ENCODE peak calls at places on chromosomes 13 and 19, in seven cellular contexts. One of them, this sample, is unnamed. For H3K27me3, the result is how much of the 10 kb centered on the place peaks cover.

GRCh38 chr13:35512271-35512920 is 35.9 kb upstream of the MAB21L1 start:
- DNase-seq in mesendoderm: peak
- DNase-seq in effector memory CD4-positive, alpha-beta T cell: no peak
- DNase-seq in thoracic aorta: no peak
- DNase-seq in K562: no peak
- DNase-seq in astrocyte: peak
- DNase-seq in breast epithelium: no peak
- DNase-seq in this sample: no peak

GRCh38 chr19:38204096-38204495 is 19.9 kb downstream of the DPF1 start:
- DNase-seq in astrocyte: no peak
- DNase-seq in breast epithelium: no peak
- DNase-seq in effector memory CD4-positive, alpha-beta T cell: no peak
- DNase-seq in K562: peak
- DNase-seq in thoracic aorta: no peak
- DNase-seq in mesendoderm: no peak
- DNase-seq in this sample: no peak

GRCh38 chr13:43285891-43286602 is 262.7 kb downstream of the DNAJC15 start:
- DNase-seq in K562: no peak
- DNase-seq in breast epithelium: no peak
- DNase-seq in mesendoderm: no peak
- DNase-seq in thoracic aorta: no peak
- DNase-seq in astrocyte: peak
- DNase-seq in effector memory CD4-positive, alpha-beta T cell: no peak
- DNase-seq in this sample: no peak

GRCh38 chr19:13262450-13262849 is 112.2 kb downstream of the IER2 start:
- DNase-seq in astrocyte: peak
- DNase-seq in breast epithelium: no peak
- DNase-seq in mesendoderm: peak
- DNase-seq in thoracic aorta: no peak
- DNase-seq in K562: peak
- DNase-seq in effector memory CD4-positive, alpha-beta T cell: no peak
- DNase-seq in this sample: no peak

GRCh38 chr13:27035892-27036235 is 135.7 kb downstream of the USP12 start:
- DNase-seq in thoracic aorta: no peak
- DNase-seq in astrocyte: peak
- DNase-seq in effector memory CD4-positive, alpha-beta T cell: no peak
- DNase-seq in breast epithelium: no peak
- DNase-seq in K562: no peak
- DNase-seq in mesendoderm: no peak
- DNase-seq in this sample: no peak

GRCh38 chr13:113954046-113954841 is 19.6 kb downstream of the C13orf46 start:
- DNase-seq in mesendoderm: no peak
- DNase-seq in thoracic aorta: no peak
- DNase-seq in K562: no peak
- DNase-seq in effector memory CD4-positive, alpha-beta T cell: no peak
- DNase-seq in breast epithelium: no peak
- DNase-seq in astrocyte: no peak
- DNase-seq in this sample: no peak

GRCh38 chr19:5245631-5246553 is 94.7 kb downstream of the PTPRS start:
- DNase-seq in breast epithelium: no peak
- DNase-seq in astrocyte: no peak
- DNase-seq in thoracic aorta: no peak
- DNase-seq in mesendoderm: no peak
- DNase-seq in effector memory CD4-positive, alpha-beta T cell: no peak
- DNase-seq in K562: no peak
- DNase-seq in this sample: no peak

GRCh38 chr19:39078436-39079200 is 5.5 kb upstream of the ACP7 start:
- DNase-seq in mesendoderm: no peak
- DNase-seq in thoracic aorta: no peak
- DNase-seq in astrocyte: peak
- DNase-seq in effector memory CD4-positive, alpha-beta T cell: no peak
- DNase-seq in K562: no peak
- DNase-seq in breast epithelium: no peak
- DNase-seq in this sample: no peak

GRCh38 chr13:110415669-110416068 is 108.6 kb downstream of the COL4A2 start:
- DNase-seq in effector memory CD4-positive, alpha-beta T cell: no peak
- DNase-seq in K562: no peak
- DNase-seq in breast epithelium: no peak
- DNase-seq in mesendoderm: peak
- DNase-seq in astrocyte: no peak
- DNase-seq in thoracic aorta: no peak
- DNase-seq in this sample: no peak

GRCh38 chr19:16035601-16036297 is 40.5 kb upstream of the TPM4 start:
- DNase-seq in astrocyte: no peak
- DNase-seq in effector memory CD4-positive, alpha-beta T cell: no peak
- DNase-seq in K562: no peak
- DNase-seq in breast epithelium: peak
- DNase-seq in thoracic aorta: no peak
- DNase-seq in mesendoderm: no peak
- DNase-seq in this sample: no peak

DNA sequence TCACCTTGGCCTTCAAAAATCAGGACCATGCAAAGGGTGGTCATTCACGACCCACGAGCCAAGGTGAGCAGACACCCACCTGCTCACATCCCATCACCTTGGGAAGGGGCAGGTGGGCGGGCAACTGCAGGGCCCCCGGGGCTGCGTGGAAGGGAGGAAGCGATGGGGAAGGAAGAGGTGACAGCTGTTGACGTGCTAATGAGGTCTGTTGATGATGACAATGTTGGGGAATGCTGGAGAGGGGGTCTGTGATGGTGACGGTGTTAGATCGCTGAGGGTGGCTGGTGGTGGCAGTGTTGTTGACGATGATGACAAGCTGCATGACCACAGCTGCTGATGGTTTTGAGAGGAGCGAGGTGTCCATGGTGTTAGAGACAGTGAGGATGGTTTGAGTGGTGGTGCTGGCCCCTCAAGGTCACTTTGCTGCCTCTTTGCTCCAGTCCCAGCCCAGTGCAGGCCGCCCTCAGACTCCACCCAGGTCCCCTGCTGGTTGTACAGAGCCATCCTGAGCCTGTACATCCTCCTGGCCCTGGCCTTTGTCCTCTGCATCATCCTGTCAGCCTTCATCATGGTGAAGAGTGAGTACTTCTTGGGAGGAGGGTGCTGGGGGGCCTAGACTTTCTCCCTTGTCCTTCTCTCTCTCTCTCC is 898 bp downstream of the MCEMP1 start:
- DNase-seq in astrocyte: no peak
- DNase-seq in mesendoderm: peak
- DNase-seq in effector memory CD4-positive, alpha-beta T cell: no peak
- DNase-seq in K562: no peak
- DNase-seq in breast epithelium: no peak
- DNase-seq in thoracic aorta: no peak
- DNase-seq in this sample: no peak
- H3K27me3 ChIP-seq in astrocyte: under half
- H3K27me3 ChIP-seq in mesendoderm: under half
- H3K27me3 ChIP-seq in effector memory CD4-positive, alpha-beta T cell: under half
- H3K27me3 ChIP-seq in K562: under half
- H3K27me3 ChIP-seq in breast epithelium: under half
- H3K27me3 ChIP-seq in thoracic aorta: under half
- H3K27me3 ChIP-seq in this sample: under half

GRCh38 chr13:53921473-53921872 is 892.9 kb downstream of the OLFM4 start:
- DNase-seq in thoracic aorta: no peak
- DNase-seq in breast epithelium: no peak
- DNase-seq in mesendoderm: no peak
- DNase-seq in astrocyte: no peak
- DNase-seq in K562: no peak
- DNase-seq in effector memory CD4-positive, alpha-beta T cell: no peak
- DNase-seq in this sample: no peak

GRCh38 chr13:53920916-53921315 is 892.3 kb downstream of the OLFM4 start:
- DNase-seq in K562: no peak
- DNase-seq in effector memory CD4-positive, alpha-beta T cell: no peak
- DNase-seq in breast epithelium: no peak
- DNase-seq in thoracic aorta: no peak
- DNase-seq in mesendoderm: no peak
- DNase-seq in astrocyte: no peak
- DNase-seq in this sample: no peak
- H3K27me3 ChIP-seq in K562: under half
- H3K27me3 ChIP-seq in effector memory CD4-positive, alpha-beta T cell: under half
- H3K27me3 ChIP-seq in breast epithelium: under half
- H3K27me3 ChIP-seq in thoracic aorta: under half
- H3K27me3 ChIP-seq in mesendoderm: under half
- H3K27me3 ChIP-seq in astrocyte: under half
- H3K27me3 ChIP-seq in this sample: under half

GRCh38 chr19:1063030-1063908 is 3.7 kb upstream of the ARHGAP45 start:
- DNase-seq in effector memory CD4-positive, alpha-beta T cell: peak
- DNase-seq in thoracic aorta: no peak
- DNase-seq in K562: peak
- DNase-seq in mesendoderm: peak
- DNase-seq in astrocyte: no peak
- DNase-seq in breast epithelium: no peak
- DNase-seq in this sample: no peak

GRCh38 chr19:1065606-1066109 is 1.3 kb upstream of the ARHGAP45 start:
- DNase-seq in K562: no peak
- DNase-seq in mesendoderm: peak
- DNase-seq in astrocyte: no peak
- DNase-seq in thoracic aorta: no peak
- DNase-seq in effector memory CD4-positive, alpha-beta T cell: no peak
- DNase-seq in breast epithelium: no peak
- DNase-seq in this sample: peak

GRCh38 chr19:1062387-1063029 is 4.5 kb upstream of the ARHGAP45 start:
- DNase-seq in effector memory CD4-positive, alpha-beta T cell: no peak
- DNase-seq in breast epithelium: no peak
- DNase-seq in mesendoderm: no peak
- DNase-seq in K562: peak
- DNase-seq in thoracic aorta: no peak
- DNase-seq in astrocyte: no peak
- DNase-seq in this sample: no peak

GRCh38 chr19:1064661-1065605 is 2.0 kb upstream of the ARHGAP45 start:
- DNase-seq in K562: no peak
- DNase-seq in astrocyte: peak
- DNase-seq in mesendoderm: peak
- DNase-seq in effector memory CD4-positive, alpha-beta T cell: no peak
- DNase-seq in thoracic aorta: no peak
- DNase-seq in breast epithelium: no peak
- DNase-seq in this sample: peak

GRCh38 chr19:1063909-1064660 is 2.9 kb upstream of the ARHGAP45 start:
- DNase-seq in thoracic aorta: no peak
- DNase-seq in breast epithelium: no peak
- DNase-seq in effector memory CD4-positive, alpha-beta T cell: no peak
- DNase-seq in K562: peak
- DNase-seq in astrocyte: no peak
- DNase-seq in mesendoderm: peak
- DNase-seq in this sample: no peak
- H3K27me3 ChIP-seq in thoracic aorta: under half
- H3K27me3 ChIP-seq in breast epithelium: under half
- H3K27me3 ChIP-seq in effector memory CD4-positive, alpha-beta T cell: under half
- H3K27me3 ChIP-seq in K562: under half
- H3K27me3 ChIP-seq in astrocyte: under half
- H3K27me3 ChIP-seq in mesendoderm: under half
- H3K27me3 ChIP-seq in this sample: under half

DNA sequence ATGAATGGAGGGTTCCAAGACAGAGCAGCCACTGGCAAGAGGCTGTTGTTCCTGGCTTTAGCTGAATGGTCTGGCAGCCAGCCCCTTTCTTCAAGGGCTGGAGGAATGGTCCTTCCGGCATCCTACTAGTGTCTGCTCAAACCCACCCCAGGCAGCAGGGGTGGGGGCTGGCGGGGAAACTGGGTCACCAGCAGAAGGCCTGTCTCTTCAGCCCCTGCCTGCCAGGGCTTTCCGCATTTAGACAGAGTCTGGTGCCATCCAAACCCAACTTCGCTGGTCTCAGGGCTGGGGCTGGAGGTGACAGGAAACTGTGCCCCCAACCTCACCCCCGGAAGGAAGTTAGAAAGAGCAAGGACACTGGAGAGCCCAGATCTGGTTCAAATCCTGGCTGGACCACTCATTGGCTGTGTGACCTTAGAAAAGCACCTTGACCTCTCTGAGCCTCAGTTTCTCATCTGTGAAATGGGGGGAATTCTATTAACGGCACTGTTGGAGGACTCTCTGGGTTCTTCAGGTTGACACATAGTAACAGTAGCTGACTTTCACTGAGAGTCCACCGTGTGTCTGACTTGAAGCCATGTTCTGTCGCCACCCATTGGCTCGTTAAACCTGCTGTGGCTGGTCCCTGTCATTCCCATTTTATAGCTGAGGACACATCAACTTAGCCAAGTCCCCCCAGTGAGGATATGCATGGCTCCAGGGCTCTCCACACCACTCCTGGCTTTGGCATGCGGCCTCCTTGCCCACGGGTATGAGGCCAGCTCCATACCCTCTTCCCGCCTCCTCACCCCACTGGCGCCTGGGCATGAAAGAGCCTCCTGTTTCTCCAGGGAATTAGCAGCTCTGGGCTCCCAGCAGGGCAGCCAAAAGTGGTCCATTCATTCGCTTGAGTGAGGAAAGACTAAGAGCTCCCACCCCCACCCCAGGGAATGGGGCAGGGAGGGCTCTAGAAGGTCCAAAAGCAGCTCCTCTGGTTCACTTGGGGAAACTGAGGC is 2.5 kb upstream of the NR2C2AP start:
- DNase-seq in astrocyte: no peak
- DNase-seq in breast epithelium: no peak
- DNase-seq in thoracic aorta: no peak
- DNase-seq in K562: no peak
- DNase-seq in mesendoderm: peak
- DNase-seq in effector memory CD4-positive, alpha-beta T cell: no peak
- DNase-seq in this sample: no peak
- H3K27me3 ChIP-seq in astrocyte: under half
- H3K27me3 ChIP-seq in breast epithelium: under half
- H3K27me3 ChIP-seq in thoracic aorta: under half
- H3K27me3 ChIP-seq in K562: under half
- H3K27me3 ChIP-seq in mesendoderm: under half
- H3K27me3 ChIP-seq in effector memory CD4-positive, alpha-beta T cell: under half
- H3K27me3 ChIP-seq in this sample: under half

DNA sequence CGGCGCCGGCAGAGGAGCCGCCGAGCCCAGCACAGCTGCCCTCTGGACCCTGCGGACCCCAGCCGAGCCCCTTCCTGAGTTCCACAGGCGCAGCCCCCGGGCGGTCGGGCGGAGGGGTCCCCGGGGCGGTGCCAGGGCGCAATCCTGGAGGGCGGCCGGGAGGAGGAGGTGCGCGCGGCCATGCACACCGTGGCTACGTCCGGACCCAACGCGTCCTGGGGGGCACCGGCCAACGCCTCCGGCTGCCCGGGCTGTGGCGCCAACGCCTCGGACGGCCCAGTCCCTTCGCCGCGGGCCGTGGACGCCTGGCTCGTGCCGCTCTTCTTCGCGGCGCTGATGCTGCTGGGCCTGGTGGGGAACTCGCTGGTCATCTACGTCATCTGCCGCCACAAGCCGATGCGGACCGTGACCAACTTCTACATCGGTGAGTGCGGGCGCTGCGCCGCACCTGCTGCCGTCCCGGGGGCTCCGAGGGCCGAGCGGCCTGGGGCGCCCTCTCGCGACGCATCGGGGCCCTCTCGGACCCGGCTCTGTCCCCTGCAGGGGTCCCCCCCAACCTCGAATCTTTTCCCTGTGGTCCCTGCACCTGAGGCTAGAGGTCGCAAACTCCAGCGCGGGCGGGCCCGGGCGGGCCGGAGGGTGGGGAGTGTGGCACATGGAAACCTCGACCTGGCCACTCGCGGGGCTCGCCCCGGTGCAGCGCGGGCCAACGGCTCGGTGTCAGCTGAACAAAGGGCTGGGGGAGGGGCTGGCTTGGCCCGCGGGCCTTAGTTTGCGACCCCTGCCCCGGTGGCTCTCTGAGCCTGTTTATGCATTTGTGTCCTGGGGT is at the start of gene KISS1R:
- DNase-seq in breast epithelium: no peak
- DNase-seq in effector memory CD4-positive, alpha-beta T cell: no peak
- DNase-seq in K562: peak
- DNase-seq in thoracic aorta: no peak
- DNase-seq in astrocyte: no peak
- DNase-seq in mesendoderm: peak
- DNase-seq in this sample: no peak
- H3K27me3 ChIP-seq in breast epithelium: under half
- H3K27me3 ChIP-seq in effector memory CD4-positive, alpha-beta T cell: under half
- H3K27me3 ChIP-seq in K562: under half
- H3K27me3 ChIP-seq in thoracic aorta: under half
- H3K27me3 ChIP-seq in astrocyte: under half
- H3K27me3 ChIP-seq in mesendoderm: under half
- H3K27me3 ChIP-seq in this sample: under half

This sample was measured in lung.